ENCODE peak calls at places on chromosomes 4 and X, in nine cellular contexts. P is gastrocnemius medialis, R is adrenal gland, J is heart left ventricle, O is testis, B is uterus, F is ovary, W is upper lobe of left lung, E is foreskin fibroblast. X is an unnamed sample.

GRCh38 chr4:55781341-55781740 is 38.2 kb upstream of the EXOC1L start:
- DNase-seq in W (no peak), R (no peak), J (no peak), B (no peak), P (no peak), E (no peak), F (no peak), O (no peak), X (no peak)

GRCh38 chr4:39083164-39083563 is 21.1 kb downstream of the KLHL5 start:
- DNase-seq in R (no peak), P (no peak), E (peak; percentile 22), F (no peak), B (no peak), J (no peak), O (no peak), W (no peak), X (no peak)

GRCh38 chr4:6889736-6890324 is 19.8 kb upstream of the TBC1D14 start:
- DNase-seq in O (no peak), J (no peak), F (no peak), R (peak; percentile 21), P (no peak), E (no peak), B (no peak), W (no peak), X (no peak)

GRCh38 chrX:12304261-12304660 is 166.0 kb downstream of the FRMPD4 start:
- DNase-seq in E (peak; percentile 71), P (no peak), W (no peak), J (no peak), R (no peak), O (no peak), F (no peak), B (no peak), X (no peak)

GRCh38 chr4:160808174-160808573 is 1355.6 kb downstream of the FSTL5 start:
- DNase-seq in E (no peak), W (no peak), O (no peak), P (no peak), B (no peak), J (no peak), F (no peak), R (no peak), X (no peak)

GRCh38 chr4:76354517-76355473 is 48.3 kb downstream of the STBD1 start:
- DNase-seq in J (no peak), E (no peak), B (no peak), P (no peak), R (no peak), F (no peak), O (no peak), W (no peak), X (no peak)

GRCh38 chrX:10636851-10637250 is 16.5 kb upstream of the MID1 start:
- DNase-seq in B (no peak), J (no peak), E (peak; percentile 62), O (no peak), W (no peak), R (no peak), P (no peak), F (no peak), X (no peak)

GRCh38 chrX:151970661-151971060 is 3.8 kb downstream of the GABRE start:
- DNase-seq in O (no peak), E (peak; percentile 89), B (peak; percentile 69), J (peak; percentile 74), W (no peak), P (peak; percentile 61), R (peak; percentile 62), F (peak; percentile 45), X (no peak)

GRCh38 chr4:53050361-53050774 is 188.3 kb downstream of the RASL11B start:
- DNase-seq in P (no peak), W (no peak), J (no peak), O (no peak), R (peak; percentile 44), E (no peak), F (no peak), B (no peak), X (no peak)

GRCh38 chrX:97315939-97316338 is 432.2 kb downstream of the RPA4 start:
- DNase-seq in F (no peak), R (no peak), E (no peak), B (no peak), J (no peak), O (no peak), P (no peak), W (no peak), X (peak; percentile 16)

GRCh38 chr4:83115000-83115399 is 471 bp upstream of the PLAC8 start:
- DNase-seq in F (no peak), E (peak; percentile 77), P (no peak), B (no peak), J (no peak), W (no peak), O (no peak), R (no peak), X (no peak)

GRCh38 chrX:10922158-10922557 is 189.0 kb upstream of the HCCS start:
- DNase-seq in J (no peak), E (peak; percentile 88), O (no peak), R (no peak), W (no peak), F (no peak), B (no peak), P (no peak), X (no peak)

GRCh38 chrX:149527705-149528104 is 13.1 kb upstream of the EOLA1 start:
- DNase-seq in F (no peak), E (peak; percentile 53), R (no peak), J (no peak), W (no peak), O (no peak), B (no peak), P (no peak), X (no peak)

GRCh38 chrX:134512566-134512965 is 52.6 kb downstream of the HPRT1 start:
- DNase-seq in B (no peak), R (no peak), F (no peak), E (peak; percentile 77), J (no peak), W (no peak), O (no peak), P (no peak), X (no peak)

GRCh38 chr4:127844605-127845116 is 36.0 kb upstream of the PLK4 start:
- DNase-seq in F (no peak), W (no peak), O (no peak), J (no peak), R (no peak), B (no peak), P (no peak), E (peak; percentile 16), X (no peak)

GRCh38 chr4:11426003-11426402 is 2.7 kb downstream of the HS3ST1 start:
- DNase-seq in E (no peak), J (no peak), R (no peak), P (no peak), W (no peak), F (no peak), B (no peak), O (no peak), X (no peak)

GRCh38 chr4:11426716-11427115 is 2.0 kb downstream of the HS3ST1 start:
- DNase-seq in J (no peak), F (no peak), O (no peak), B (no peak), W (no peak), R (no peak), E (no peak), P (no peak), X (no peak)

GRCh38 chr4:11423465-11423864 is 5.2 kb downstream of the HS3ST1 start:
- DNase-seq in E (no peak), B (no peak), W (no peak), F (peak; percentile 44), P (no peak), O (peak; percentile 48), R (no peak), J (no peak), X (no peak)

GRCh38 chr4:11424896-11425295 is 3.8 kb downstream of the HS3ST1 start:
- DNase-seq in R (no peak), J (no peak), W (no peak), F (no peak), O (no peak), P (no peak), E (no peak), B (no peak), X (no peak)

GRCh38 chr4:11424000-11424399 is 4.7 kb downstream of the HS3ST1 start:
- DNase-seq in E (peak; percentile 4), F (peak; percentile 76), O (peak; percentile 62), B (no peak), W (no peak), J (no peak), R (peak; percentile 29), P (no peak), X (peak; percentile 65)
- TF ChIP-seq CTCF in E (peak; percentile 4), F (no peak), O (peak; percentile 36), B (no peak), W (peak; percentile 10), J (peak; percentile 37), R (peak; percentile 26), P (no peak), X (peak; percentile 57)

DNA sequence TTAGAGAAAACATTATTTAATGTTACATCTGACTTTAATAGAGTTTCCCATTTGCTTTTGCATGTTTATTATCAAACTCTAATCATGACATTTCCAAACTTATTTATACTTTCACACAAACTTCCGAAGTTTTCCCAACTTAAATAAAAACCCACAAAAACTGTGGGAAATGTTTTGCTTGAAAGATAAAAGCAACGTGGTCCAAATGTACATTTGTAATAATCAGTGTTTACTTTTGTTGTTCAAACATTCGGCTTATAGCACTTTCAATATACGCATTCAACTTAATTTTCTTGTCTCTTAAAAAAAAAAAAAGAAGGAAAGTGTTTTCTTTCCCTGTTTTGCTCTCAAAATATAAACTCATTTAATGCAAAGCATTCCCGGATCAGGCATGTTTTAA is 51.0 kb downstream of the STX18 start:
- DNase-seq in W (no peak), B (no peak), O (no peak), E (no peak), F (no peak), J (no peak), P (no peak), R (no peak), X (no peak)
- H3K4me3 ChIP-seq in W (no peak overlapping the region), B (no peak overlapping the region), O (no peak overlapping the region), E (no peak overlapping the region), F (no peak overlapping the region), J (no peak overlapping the region), P (no peak overlapping the region), R (no peak overlapping the region), X (no peak overlapping the region)

GRCh38 chr4:139227729-139228404 is 50.8 kb upstream of the ELF2 start:
- DNase-seq in J (no peak), F (no peak), P (no peak), W (no peak), E (no peak), B (no peak), R (no peak), O (no peak), X (no peak)
- TF ChIP-seq CTCF in J (no peak), F (no peak), P (no peak), W (peak; percentile 15), E (peak; percentile 4), B (no peak), R (peak; percentile 9), O (no peak), X (no peak)

DNA sequence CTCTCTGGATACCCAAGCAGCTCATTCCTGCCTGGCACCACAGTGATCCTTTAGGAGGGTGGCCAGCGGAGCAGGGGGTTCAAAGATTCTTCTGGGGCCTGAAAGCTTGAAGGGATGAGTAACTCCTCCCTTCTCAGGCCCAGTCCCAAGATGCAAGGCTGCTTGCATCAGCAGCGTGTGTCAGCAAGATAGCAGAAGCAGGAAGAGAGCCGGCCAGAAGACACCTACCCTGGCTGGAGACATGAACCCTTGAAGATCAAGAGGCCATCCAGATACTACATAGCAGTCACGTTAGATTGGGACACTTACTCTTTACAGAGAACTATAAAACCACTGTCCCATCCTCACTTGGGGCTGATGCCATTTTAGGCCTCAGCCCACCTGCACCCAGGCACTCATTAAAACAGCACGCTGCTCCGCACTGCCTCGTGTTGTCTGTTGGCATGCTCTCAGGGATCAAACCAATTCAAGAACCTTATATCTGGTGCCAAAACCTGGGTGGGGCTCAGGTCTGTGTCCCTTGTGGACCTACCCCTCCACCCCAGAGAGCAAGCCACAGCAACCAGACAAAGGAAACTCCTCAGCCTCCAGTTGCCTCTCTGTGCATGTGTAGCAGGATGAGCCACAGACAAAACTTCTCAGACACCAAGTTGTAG is 6.5 kb downstream of the UGT2B17 start:
- DNase-seq in E (no peak), F (no peak), R (no peak), B (no peak), P (no peak), O (no peak), W (no peak), J (no peak), X (no peak)
- H3K4me3 ChIP-seq in E (no peak overlapping the region), F (no peak overlapping the region), R (no peak overlapping the region), B (no peak overlapping the region), P (no peak overlapping the region), O (no peak overlapping the region), W (no peak overlapping the region), J (no peak overlapping the region), X (no peak overlapping the region)